ENCODE peak calls at places on chromosomes 6 and 20, in five cellular contexts. K is NT2/D1, F is HepG2, X is GM12878, Z is H1. P is an unnamed sample.

GRCh38 chr6:79812195-79812594 is 135.2 kb downstream of the ELOVL4 start:
- DNase-seq in K (no peak), F (no peak), X (no peak), Z (no peak), P (no peak)

GRCh38 chr20:37535443-37536132 is 7.9 kb upstream of the BLCAP start:
- DNase-seq in K (no peak), F (no peak), X (no peak), Z (no peak), P (no peak)

GRCh38 chr6:152356659-152357058 is 280.5 kb downstream of the SYNE1 start:
- DNase-seq in K (peak; percentile 15), F (peak; percentile 63), X (no peak), Z (no peak), P (peak; percentile 52)

GRCh38 chr20:1491891-1492642 is 847 bp upstream of the SIRPB2 start:
- DNase-seq in K (no peak), F (no peak), X (no peak), Z (no peak), P (no peak)

GRCh38 chr6:4723383-4723782 is 52.8 kb upstream of the CDYL start:
- DNase-seq in K (no peak), F (no peak), X (no peak), Z (no peak), P (no peak)

GRCh38 chr20:41428285-41428684 is 61.7 kb upstream of the EMILIN3 start:
- DNase-seq in K (no peak), F (peak; percentile 87), X (no peak), Z (no peak), P (no peak)

GRCh38 chr6:156651438-156651837 is 125.7 kb upstream of the ARID1B start:
- DNase-seq in K (no peak), F (no peak), X (no peak), Z (no peak), P (no peak)

GRCh38 chr6:30311669-30312068 is 15.1 kb upstream of the TRIM39 start:
- DNase-seq in K (no peak), F (peak; percentile 27), X (no peak), Z (no peak), P (no peak)

GRCh38 chr6:89034586-89035251 is 45.8 kb upstream of the PNRC1 start:
- DNase-seq in K (peak; percentile 18), F (peak; percentile 67), X (no peak), Z (no peak), P (no peak)

GRCh38 chr6:87944541-87944954 is 103.1 kb upstream of the SPACA1 start:
- DNase-seq in K (no peak), F (peak; percentile 71), X (no peak), Z (no peak), P (peak; percentile 54)

GRCh38 chr6:38146658-38147027 is 327.1 kb downstream of the ZFAND3 start:
- DNase-seq in K (no peak), F (no peak), X (no peak), Z (no peak), P (no peak)

GRCh38 chr6:102298066-102298465 is 904.6 kb downstream of the GRIK2 start:
- DNase-seq in K (no peak), F (no peak), X (no peak), Z (no peak), P (no peak)

GRCh38 chr20:58710481-58711265 is 18.1 kb downstream of the NPEPL1 start:
- DNase-seq in K (no peak), F (no peak), X (no peak), Z (no peak), P (no peak)

GRCh38 chr20:4195499-4195898 is 180.1 kb upstream of the RNF24 start:
- DNase-seq in K (no peak), F (peak; percentile 61), X (no peak), Z (peak; percentile 19), P (no peak)

GRCh38 chr20:39880890-39881289 is 808.1 kb downstream of the MAFB start:
- DNase-seq in K (no peak), F (no peak), X (no peak), Z (peak; percentile 9), P (no peak)

GRCh38 chr20:36468149-36469000 is 72.9 kb upstream of the MYL9 start:
- DNase-seq in K (no peak), F (peak; percentile 85), X (no peak), Z (no peak), P (no peak)

GRCh38 chr20:63693975-63694595 is 2.4 kb upstream of the TNFRSF6B start:
- DNase-seq in K (no peak), F (no peak), X (no peak), Z (no peak), P (no peak)

GRCh38 chr6:118896339-118897136 is 2.6 kb downstream of the ASF1A start:
- DNase-seq in K (no peak), F (peak; percentile 78), X (no peak), Z (no peak), P (peak; percentile 27)

GRCh38 chr20:54023406-54023805 is 47.0 kb downstream of the BCAS1 start:
- DNase-seq in K (no peak), F (no peak), X (no peak), Z (no peak), P (no peak)

GRCh38 chr6:37689356-37689755 is 8.3 kb downstream of the MDGA1 start:
- DNase-seq in K (no peak), F (no peak), X (no peak), Z (no peak), P (no peak)

GRCh38 chr20:34111057-34111711 is 859 bp downstream of the EIF2S2 start:
- DNase-seq in K (no peak), F (no peak), X (no peak), Z (no peak), P (no peak)

GRCh38 chr20:32977281-32978008 is 26.8 kb downstream of the SUN5 start:
- DNase-seq in K (no peak), F (no peak), X (no peak), Z (no peak), P (no peak)

GRCh38 chr6:30922447-30922852 is 8.4 kb downstream of the VARS2 start:
- DNase-seq in K (no peak), F (no peak), X (no peak), Z (no peak), P (no peak)

GRCh38 chr6:26476893-26477292 is 19.1 kb downstream of the BTN2A1 start:
- DNase-seq in K (no peak), F (no peak), X (no peak), Z (no peak), P (no peak)

DNA sequence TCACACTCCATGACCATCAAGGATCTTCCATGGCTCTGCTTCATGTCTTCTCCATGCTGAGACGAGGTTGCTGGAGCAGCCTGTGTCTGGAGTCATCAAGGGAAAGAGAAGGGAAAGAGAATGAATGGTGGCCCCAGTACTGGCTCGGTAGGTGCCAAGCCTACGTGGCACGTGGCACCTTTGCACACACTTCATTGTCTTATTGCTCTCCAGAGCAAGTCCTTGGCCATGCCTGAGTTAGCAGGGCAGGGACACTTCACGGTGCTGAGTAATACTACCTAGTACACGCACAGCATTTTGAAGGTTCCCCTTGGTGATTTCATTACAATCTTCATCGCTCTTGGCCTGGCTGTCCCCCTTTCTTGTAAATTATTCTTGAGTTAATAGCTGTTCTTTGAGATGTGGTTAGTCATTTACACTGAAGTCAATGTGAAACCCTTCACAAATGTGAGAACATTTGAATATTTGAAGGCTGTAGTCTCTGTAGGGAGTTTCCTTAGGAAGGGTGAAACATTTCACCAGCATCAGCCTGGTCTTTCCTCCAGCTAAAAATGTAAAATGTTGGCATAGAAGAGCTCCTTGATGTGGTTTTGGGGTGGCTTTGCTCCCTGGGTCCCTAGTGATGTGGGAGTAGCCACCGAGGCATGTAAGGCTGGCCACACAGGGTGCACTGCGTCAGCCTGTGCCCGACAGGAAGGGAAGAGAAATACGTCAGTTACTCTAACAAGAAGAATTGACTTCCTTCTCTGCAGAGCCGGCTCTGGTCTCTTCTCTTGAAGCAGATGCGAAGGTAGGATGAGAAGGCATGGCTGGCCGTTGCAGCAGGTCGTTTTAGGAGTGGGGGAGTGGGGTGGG is at the start of gene SYTL3:
- DNase-seq in K (no peak), F (no peak), X (peak; percentile 95), Z (no peak), P (no peak)
- TF ChIP-seq SUZ12 in K (no peak), F (no peak), X (no peak), Z (no peak), P (no peak)

DNA sequence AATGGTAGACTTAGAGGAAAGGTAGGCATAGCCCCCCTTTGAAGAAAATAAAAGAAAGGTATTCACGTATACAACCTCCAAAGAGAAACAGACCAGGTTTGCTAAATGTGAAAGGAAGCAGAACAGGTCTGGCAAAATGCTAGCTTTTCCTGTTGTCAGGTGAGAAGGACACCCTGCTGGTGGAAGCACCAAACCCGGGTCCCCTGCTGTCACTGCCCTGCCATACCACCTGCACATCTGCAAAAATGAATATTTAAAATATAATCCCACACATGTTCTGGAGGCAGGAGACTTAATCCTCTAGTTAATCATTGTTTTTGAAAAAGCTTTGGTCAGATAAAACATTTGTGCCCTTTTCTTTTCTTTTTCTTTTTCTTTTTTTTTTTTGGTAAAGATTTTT is 48.9 kb upstream of the OLIG3 start:
- DNase-seq in K (no peak), F (no peak), X (no peak), Z (no peak), P (no peak)
- TF ChIP-seq SUZ12 in K (no peak), F (no peak), X (no peak), Z (no peak), P (no peak)

DNA sequence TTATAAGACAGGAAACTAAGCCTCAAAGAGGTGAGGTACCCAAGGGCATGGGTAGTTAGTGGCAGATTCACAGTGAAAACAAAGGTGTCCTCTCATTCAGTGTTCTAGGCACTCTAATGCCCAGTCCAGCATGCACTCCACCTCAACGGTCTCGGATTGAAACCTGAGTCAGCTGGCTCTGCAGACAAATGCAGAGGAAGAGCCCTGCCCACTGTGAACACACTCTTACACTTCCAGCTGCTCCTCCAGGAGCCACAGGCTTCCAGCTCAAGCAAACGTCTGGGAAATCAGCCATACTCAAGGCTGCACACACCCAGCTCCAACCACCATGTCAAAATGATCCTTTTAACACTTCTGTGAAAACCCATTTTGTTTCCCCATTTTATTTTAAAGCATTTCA is 3.0 kb upstream of the IL17A start:
- DNase-seq in K (no peak), F (no peak), X (no peak), Z (no peak), P (no peak)
- TF ChIP-seq SUZ12 in K (no peak), F (no peak), X (no peak), Z (no peak), P (no peak)

GRCh38 chr6:137878810-137879285 is 11.8 kb downstream of the TNFAIP3 start:
- DNase-seq in K (no peak), F (no peak), X (no peak), Z (peak; percentile 25), P (no peak)
- TF ChIP-seq SUZ12 in K (no peak), F (no peak), X (no peak), Z (no peak), P (no peak)